ENCODE peak calls at places on chromosomes 3 and 15, in six cellular contexts. H is mammary epithelial cell, P is A549, W is colonic mucosa, K is heart right ventricle, A is H9. N is an unnamed sample.

GRCh38 chr3:167882057-167882667 is 146.6 kb downstream of the SERPINI1 start:
- DNase-seq in H (peak), K (no peak), P (peak), W (no peak), A (no peak), N (peak)

GRCh38 chr3:24628523-24629258 is 134.0 kb upstream of the THRB start:
- DNase-seq in K (no peak), A (no peak), P (peak), H (no peak), W (peak), N (peak)

GRCh38 chr3:150663461-150663860 is 40.3 kb downstream of the ERICH6 start:
- DNase-seq in W (no peak), H (no peak), P (no peak), K (no peak), A (no peak), N (no peak)

GRCh38 chr3:154602241-154602640 is 172.3 kb upstream of the GPR149 start:
- DNase-seq in A (no peak), K (no peak), W (no peak), H (no peak), P (no peak), N (no peak)

GRCh38 chr3:193788189-193788946 is 195.4 kb downstream of the OPA1 start:
- DNase-seq in A (peak), H (no peak), W (peak), P (peak), K (peak), N (no peak)

GRCh38 chr3:53194218-53195065 is 33.4 kb downstream of the PRKCD start:
- DNase-seq in K (peak), A (peak), W (no peak), P (no peak), H (no peak), N (no peak)

GRCh38 chr15:80777137-80777536 is 2.0 kb upstream of the CEMIP start:
- DNase-seq in W (peak), A (no peak), P (peak), K (peak), H (peak), N (peak)

GRCh38 chr3:59237121-59237520 is 187.3 kb upstream of the CFAP20DC start:
- DNase-seq in W (no peak), P (no peak), H (peak), K (no peak), A (no peak), N (peak)

GRCh38 chr3:138752886-138753285 is 81.8 kb downstream of the PIK3CB start:
- DNase-seq in A (no peak), K (no peak), P (no peak), H (no peak), W (no peak), N (no peak)

GRCh38 chr15:39792954-39793353 is 10.3 kb upstream of the FSIP1 start:
- DNase-seq in A (no peak), P (no peak), H (no peak), K (no peak), W (no peak), N (no peak)

GRCh38 chr3:141740349-141740748 is 2.3 kb downstream of the RNF7 start:
- DNase-seq in H (no peak), A (no peak), W (no peak), K (no peak), P (no peak), N (no peak)

GRCh38 chr3:151875759-151876158 is 2.3 kb downstream of the SUCNR1 start:
- DNase-seq in W (no peak), H (no peak), P (peak), A (no peak), K (no peak), N (no peak)

GRCh38 chr3:64686446-64686908 is 1.3 kb downstream of the ADAMTS9 start:
- DNase-seq in A (no peak), H (peak), P (peak), K (peak), W (peak), N (no peak)

GRCh38 chr3:182729903-182730674 is 63.2 kb upstream of the ATP11B start:
- DNase-seq in P (no peak), H (no peak), A (no peak), K (no peak), W (no peak), N (no peak)

GRCh38 chr3:5013021-5013906 is 34.0 kb downstream of the BHLHE40 start:
- DNase-seq in P (peak), K (no peak), W (peak), A (peak), H (peak), N (peak)
- TF ChIP-seq CTCF in P (no peak), K (no peak), W (no peak), A (no peak), H (no peak), N (no peak)

GRCh38 chr3:14628406-14628805 is 23.2 kb upstream of the CCDC174 start:
- DNase-seq in A (no peak), P (peak), K (no peak), W (no peak), H (no peak), N (no peak)
- H3K27ac ChIP-seq in A (no peak), P (no peak), K (no peak), W (no peak), H (no peak), N (no peak)

GRCh38 chr3:186516645-186517044 is 27.5 kb downstream of the CRYGS start:
- DNase-seq in W (no peak), H (no peak), P (no peak), K (no peak), A (no peak), N (no peak)

GRCh38 chr3:186515115-186515514 is 29.1 kb downstream of the CRYGS start:
- DNase-seq in P (no peak), K (no peak), W (no peak), A (no peak), H (no peak), N (no peak)

GRCh38 chr3:186511702-186512101 is 32.5 kb downstream of the CRYGS start:
- DNase-seq in W (no peak), A (no peak), H (no peak), P (no peak), K (no peak), N (no peak)

GRCh38 chr3:186512570-186513302 is 31.4 kb downstream of the CRYGS start:
- DNase-seq in P (no peak), W (no peak), K (no peak), A (no peak), H (no peak), N (no peak)

GRCh38 chr3:186514296-186515002 is 29.7 kb downstream of the CRYGS start:
- DNase-seq in K (no peak), H (peak), A (peak), W (no peak), P (peak), N (no peak)
- TF ChIP-seq CTCF in K (peak), H (peak), A (peak), W (peak), P (no peak), N (peak)

GRCh38 chr3:58065700-58066167 is 57.5 kb downstream of the FLNB start:
- DNase-seq in W (no peak), P (no peak), A (peak), K (no peak), H (no peak), N (no peak)

GRCh38 chr3:58064923-58065638 is 56.9 kb downstream of the FLNB start:
- DNase-seq in H (no peak), P (no peak), W (no peak), A (no peak), K (no peak), N (no peak)

GRCh38 chr3:58063424-58063823 is 55.2 kb downstream of the FLNB start:
- DNase-seq in K (no peak), P (no peak), W (peak), H (peak), A (no peak), N (no peak)

GRCh38 chr3:58068126-58068809 is 60.0 kb downstream of the FLNB start:
- DNase-seq in K (no peak), W (no peak), P (no peak), A (no peak), H (no peak), N (no peak)

GRCh38 chr3:58066842-58067241 is 58.6 kb downstream of the FLNB start:
- DNase-seq in K (no peak), W (no peak), H (no peak), A (no peak), P (no peak), N (no peak)
- H3K27ac ChIP-seq in K (no peak), W (no peak), H (no peak), A (no peak), P (peak), N (no peak)

GRCh38 chr3:60323651-60324050 is 927.6 kb downstream of the FHIT start:
- DNase-seq in H (no peak), W (no peak), A (no peak), P (no peak), K (no peak), N (no peak)
- TF ChIP-seq CTCF in H (no peak), W (no peak), A (no peak), P (no peak), K (no peak), N (no peak)

GRCh38 chr3:11613319-11613718 is 30.4 kb downstream of the VGLL4 start:
- DNase-seq in W (no peak), H (no peak), K (no peak), A (no peak), P (no peak), N (no peak)

GRCh38 chr3:11610700-11611099 is 33.0 kb downstream of the VGLL4 start:
- DNase-seq in K (no peak), P (no peak), A (no peak), W (no peak), H (no peak), N (no peak)

GRCh38 chr3:11613851-11614491 is 29.7 kb downstream of the VGLL4 start:
- DNase-seq in K (no peak), P (no peak), W (no peak), H (no peak), A (no peak), N (no peak)

GRCh38 chr3:11611271-11611893 is 32.3 kb downstream of the VGLL4 start:
- DNase-seq in K (no peak), W (no peak), P (no peak), A (no peak), H (no peak), N (no peak)

GRCh38 chr3:11612515-11613184 is 31.1 kb downstream of the VGLL4 start:
- DNase-seq in A (no peak), K (no peak), P (no peak), W (no peak), H (no peak), N (no peak)
- H3K27ac ChIP-seq in A (no peak), K (no peak), P (no peak), W (no peak), H (no peak), N (no peak)

GRCh38 chr15:53230473-53230872 is 440.3 kb upstream of the ONECUT1 start:
- DNase-seq in K (no peak), W (no peak), A (no peak), P (no peak), H (no peak), N (no peak)
- TF ChIP-seq CTCF in K (no peak), W (no peak), A (no peak), P (no peak), H (no peak), N (no peak)

GRCh38 chr15:67106764-67107013 is 41.3 kb downstream of the SMAD3 start:
- DNase-seq in H (no peak), K (no peak), P (no peak), A (no peak), W (no peak), N (no peak)

GRCh38 chr15:67110400-67110799 is 45.0 kb downstream of the SMAD3 start:
- DNase-seq in P (peak), K (no peak), H (no peak), A (no peak), W (no peak), N (no peak)

GRCh38 chr15:67107014-67107812 is 41.8 kb downstream of the SMAD3 start:
- DNase-seq in W (peak), K (peak), P (peak), A (no peak), H (peak), N (peak)

GRCh38 chr15:67109141-67110034 is 44.0 kb downstream of the SMAD3 start:
- DNase-seq in K (peak), P (peak), H (no peak), A (no peak), W (peak), N (no peak)

GRCh38 chr15:67108122-67108871 is 42.9 kb downstream of the SMAD3 start:
- DNase-seq in K (no peak), H (no peak), P (peak), A (no peak), W (no peak), N (no peak)
- H3K27ac ChIP-seq in K (no peak), H (peak), P (peak), A (no peak), W (no peak), N (peak)